ENCODE peak calls at places on chromosomes 5 and 9, in nine cellular contexts. S is IMR-90, J is A549, A is body of pancreas, E is H1, Z is heart left ventricle, F is Peyer's patch, N is esophagus muscularis mucosa, O is vagina. T is an unnamed sample.

GRCh38 chr9:130199605-130200004 is 27.4 kb downstream of the NCS1 start:
- DNase-seq in S (peak; percentile 87), J (no peak), A (no peak), E (no peak), Z (no peak), F (no peak), N (no peak), O (no peak), T (no peak)

GRCh38 chr5:165616550-165617430 is 2111.4 kb downstream of the MAT2B start:
- DNase-seq in S (peak; percentile 62), J (no peak), A (no peak), E (no peak), Z (no peak), F (no peak), N (no peak), O (no peak), T (no peak)

GRCh38 chr9:38622083-38622674 is 1.8 kb upstream of the ANKRD18A start:
- DNase-seq in S (no peak), J (peak; percentile 54), A (peak; percentile 46), E (no peak), Z (no peak), F (no peak), N (peak; percentile 17), O (no peak), T (no peak)

GRCh38 chr9:27447036-27447700 is 76.9 kb upstream of the IFNK start:
- DNase-seq in S (no peak), J (no peak), A (no peak), E (no peak), Z (no peak), F (no peak), N (no peak), O (no peak), T (no peak)

GRCh38 chr9:4750021-4750673 is 9.1 kb upstream of the AK3 start:
- DNase-seq in S (peak; percentile 61), J (no peak), A (no peak), E (no peak), Z (no peak), F (no peak), N (no peak), O (no peak), T (no peak)

GRCh38 chr9:88477300-88477751 is 57.7 kb upstream of the NXNL2 start:
- DNase-seq in S (peak; percentile 99), J (no peak), A (no peak), E (no peak), Z (no peak), F (no peak), N (no peak), O (no peak), T (no peak)

GRCh38 chr5:150230842-150231241 is 41.0 kb downstream of the SLC6A7 start:
- DNase-seq in S (no peak), J (no peak), A (no peak), E (no peak), Z (no peak), F (no peak), N (no peak), O (no peak), T (no peak)

GRCh38 chr5:39216621-39217020 is 2.7 kb downstream of the FYB1 start:
- DNase-seq in S (no peak), J (no peak), A (no peak), E (no peak), Z (no peak), F (no peak), N (no peak), O (no peak), T (no peak)

GRCh38 chr9:79362100-79363081 is 209.4 kb upstream of the TLE4 start:
- DNase-seq in S (peak; percentile 64), J (peak; percentile 67), A (no peak), E (peak; percentile 17), Z (no peak), F (no peak), N (no peak), O (no peak), T (no peak)

GRCh38 chr5:174799146-174799545 is 74.8 kb downstream of the MSX2 start:
- DNase-seq in S (no peak), J (no peak), A (no peak), E (no peak), Z (no peak), F (no peak), N (no peak), O (no peak), T (no peak)

GRCh38 chr9:134442486-134443168 is 116.4 kb downstream of the RXRA start:
- DNase-seq in S (no peak), J (no peak), A (no peak), E (no peak), Z (no peak), F (no peak), N (no peak), O (no peak), T (peak; percentile 52)

GRCh38 chr5:157354825-157355224 is 88.9 kb downstream of the CYFIP2 start:
- DNase-seq in S (no peak), J (peak; percentile 21), A (no peak), E (no peak), Z (no peak), F (no peak), N (no peak), O (peak; percentile 37), T (no peak)

GRCh38 chr9:127898433-127899199 is 787 bp downstream of the ST6GALNAC6 start:
- DNase-seq in S (peak; percentile 89), J (no peak), A (peak; percentile 50), E (no peak), Z (peak; percentile 74), F (no peak), N (no peak), O (no peak), T (peak; percentile 73)

GRCh38 chr5:142512680-142513042 is 173.2 kb downstream of the FGF1 start:
- DNase-seq in S (peak; percentile 62), J (no peak), A (no peak), E (no peak), Z (no peak), F (no peak), N (no peak), O (no peak), T (peak; percentile 6)

GRCh38 chr9:19618816-19619215 is 170.0 kb downstream of the SLC24A2 start:
- DNase-seq in S (no peak), J (no peak), A (no peak), E (no peak), Z (no peak), F (no peak), N (peak; percentile 57), O (no peak), T (no peak)

GRCh38 chr5:518721-519120 is 5.5 kb downstream of the SLC9A3 start:
- DNase-seq in S (no peak), J (no peak), A (no peak), E (no peak), Z (no peak), F (no peak), N (no peak), O (no peak), T (no peak)

GRCh38 chr9:124472770-124473169 is 22.5 kb downstream of the ADGRD2 start:
- DNase-seq in S (no peak), J (no peak), A (no peak), E (no peak), Z (peak; percentile 16), F (no peak), N (no peak), O (no peak), T (no peak)

GRCh38 chr9:109192732-109193361 is 25.8 kb upstream of the FRRS1L start:
- DNase-seq in S (peak; percentile 7), J (peak; percentile 22), A (peak; percentile 75), E (peak; percentile 31), Z (no peak), F (no peak), N (no peak), O (no peak), T (peak; percentile 42)

GRCh38 chr9:89010526-89011089 is 19.3 kb downstream of the S1PR3 start:
- DNase-seq in S (no peak), J (no peak), A (no peak), E (no peak), Z (no peak), F (no peak), N (no peak), O (no peak), T (no peak)

GRCh38 chr5:93582677-93583524 is at the start of gene NR2F1:
- DNase-seq in S (peak; percentile 99), J (peak; percentile 48), A (peak; percentile 68), E (peak; percentile 78), Z (no peak), F (no peak), N (peak; percentile 96), O (no peak), T (peak; percentile 97)
- TF ChIP-seq POLR2A in S (peak; percentile 69), J (no peak), A (peak; percentile 47), E (no peak), Z (no peak), F (no peak), N (no peak), O (no peak), T (peak; percentile 54)

GRCh38 chr5:54985301-54986268 is at the start of gene ESM1:
- DNase-seq in S (peak; percentile 87), J (no peak), A (no peak), E (no peak), Z (no peak), F (no peak), N (peak; percentile 84), O (no peak), T (peak; percentile 10)
- TF ChIP-seq CTCF in S (no peak), J (no peak), A (no peak), E (no peak), Z (no peak), F (no peak), N (no peak), O (no peak), T (no peak)

DNA sequence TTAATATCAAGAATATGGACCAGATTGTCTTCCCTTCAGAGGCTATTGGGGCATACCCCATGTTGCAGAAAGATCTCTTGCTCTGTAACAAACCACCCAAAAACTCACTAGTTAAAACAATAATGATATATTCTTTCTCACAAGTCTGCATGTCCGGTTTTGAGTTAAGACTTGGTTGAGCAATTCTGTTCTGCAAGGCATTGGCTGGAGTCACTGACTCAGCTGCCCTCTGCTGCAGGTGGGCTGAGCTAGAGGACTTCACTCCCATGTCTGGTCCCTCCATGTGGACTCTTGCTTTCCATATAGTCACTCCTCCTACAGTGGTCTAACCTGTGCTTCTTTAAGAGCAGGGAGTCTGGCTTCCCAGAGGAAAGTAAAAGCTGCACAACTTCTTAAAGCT is 73.4 kb downstream of the ESM1 start:
- DNase-seq in S (peak; percentile 28), J (no peak), A (no peak), E (no peak), Z (no peak), F (no peak), N (peak; percentile 74), O (no peak), T (no peak)
- H3K4me1 ChIP-seq in S (peaks cover 17% of the 10 kb centered on the region), J (no peaks in the 10 kb centered on the region), A (no peaks in the 10 kb centered on the region), E (no peaks in the 10 kb centered on the region), Z (no peaks in the 10 kb centered on the region), F (no peaks in the 10 kb centered on the region), N (no peaks in the 10 kb centered on the region), O (no peaks in the 10 kb centered on the region), T (no peaks in the 10 kb centered on the region)

DNA sequence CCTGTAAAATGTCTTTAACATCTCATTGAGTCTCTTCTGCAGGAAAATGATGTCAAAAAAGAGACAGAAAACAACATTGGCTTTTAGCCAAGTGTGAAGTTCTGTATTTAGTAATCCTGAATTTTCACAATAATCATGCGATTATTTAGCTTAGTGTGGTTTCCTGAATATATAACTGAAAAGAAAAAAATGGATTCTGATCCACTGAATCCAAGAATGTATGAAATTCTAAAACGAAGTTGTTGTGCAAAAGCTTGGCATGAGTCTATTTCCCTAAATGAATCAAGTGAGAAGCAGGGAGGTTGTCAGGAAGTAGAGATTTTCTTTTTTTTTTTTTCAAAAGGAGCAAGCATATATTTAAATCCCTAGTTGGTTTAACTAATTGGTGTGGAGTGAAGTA is 145.9 kb upstream of the CDH6 start:
- DNase-seq in S (peak; percentile 18), J (no peak), A (no peak), E (no peak), Z (no peak), F (no peak), N (no peak), O (no peak), T (no peak)
- TF ChIP-seq POLR2A in S (no peak), J (no peak), A (no peak), E (no peak), Z (no peak), F (no peak), N (no peak), O (no peak), T (no peak)